ENCODE peak calls at places on chromosomes 6 and 20, in seven cellular contexts. N is fibroblast of lung; T is HCT116; X is lower lobe of right lung; B is CD4-positive, alpha-beta T cell; R is osteoblast; L is IMR-90. Z is an unnamed sample.

GRCh38 chr20:20237093-20237959 is 130.6 kb upstream of the INSM1 start:
- DNase-seq in N (peak), T (peak), X (no peak), B (no peak), R (peak), L (peak), Z (no peak)

GRCh38 chr6:45724511-45724910 is 291.1 kb downstream of the CLIC5 start:
- DNase-seq in N (peak), T (peak), X (no peak), B (no peak), R (peak), L (peak), Z (no peak)

GRCh38 chr6:158697798-158698197 is 47.9 kb downstream of the SYTL3 start:
- DNase-seq in N (no peak), T (peak), X (no peak), B (no peak), R (peak), L (peak), Z (no peak)

GRCh38 chr20:31720486-31721407 is 1.9 kb downstream of the BCL2L1 start:
- DNase-seq in N (no peak), T (no peak), X (no peak), B (no peak), R (no peak), L (no peak), Z (no peak)

GRCh38 chr6:158708239-158708638 is 58.4 kb downstream of the SYTL3 start:
- DNase-seq in N (peak), T (no peak), X (no peak), B (no peak), R (peak), L (peak), Z (no peak)

GRCh38 chr20:63156221-63156671 is 59.7 kb downstream of the YTHDF1 start:
- DNase-seq in N (no peak), T (no peak), X (no peak), B (no peak), R (peak), L (no peak), Z (no peak)

GRCh38 chr6:4809999-4810918 is 34.1 kb downstream of the CDYL start:
- DNase-seq in N (peak), T (peak), X (no peak), B (no peak), R (no peak), L (peak), Z (no peak)

GRCh38 chr20:61909028-61909427 is 156.7 kb downstream of the TAF4 start:
- DNase-seq in N (no peak), T (no peak), X (peak), B (no peak), R (no peak), L (no peak), Z (no peak)

GRCh38 chr20:17500271-17500670 is 30.9 kb downstream of the BFSP1 start:
- DNase-seq in N (no peak), T (no peak), X (no peak), B (no peak), R (no peak), L (no peak), Z (no peak)

GRCh38 chr6:157946865-157947532 is 34.7 kb upstream of the SYNJ2 start:
- DNase-seq in N (peak), T (no peak), X (no peak), B (no peak), R (no peak), L (peak), Z (peak)

GRCh38 chr20:45985573-45985972 is 13.6 kb upstream of the ZNF335 start:
- DNase-seq in N (no peak), T (no peak), X (peak), B (no peak), R (no peak), L (no peak), Z (no peak)

GRCh38 chr20:53793783-53794383 is 200.2 kb upstream of the ZNF217 start:
- DNase-seq in N (peak), T (no peak), X (no peak), B (no peak), R (peak), L (no peak), Z (no peak)
- H3K27ac ChIP-seq in N (no peak), T (no peak), X (no peak), B (no peak), R (peak), L (no peak), Z (no peak)

GRCh38 chr20:5650191-5650691 is 100.0 kb upstream of the SHLD1 start:
- DNase-seq in N (no peak), T (no peak), X (no peak), B (no peak), R (no peak), L (no peak), Z (no peak)
- H3K27ac ChIP-seq in N (no peak), T (no peak), X (peak), B (no peak), R (peak), L (peak), Z (no peak)

GRCh38 chr6:47106216-47106615 is 64.1 kb upstream of the ADGRF1 start:
- DNase-seq in N (no peak), T (no peak), X (no peak), B (no peak), R (no peak), L (no peak), Z (no peak)
- H3K27ac ChIP-seq in N (no peak), T (no peak), X (no peak), B (no peak), R (no peak), L (no peak), Z (no peak)

GRCh38 chr6:137094411-137095008 is 49.7 kb upstream of the IL20RA start:
- DNase-seq in N (peak), T (peak), X (no peak), B (peak), R (peak), L (peak), Z (peak)
- H3K27ac ChIP-seq in N (no peak), T (no peak), X (no peak), B (no peak), R (no peak), L (no peak), Z (no peak)

Z was measured in caudate nucleus.